ENCODE peak calls at places on chromosomes 1 and 21, in ten cellular contexts. S is GF-D8; D is midbrain; V is COR-L47; A is NCI-H510A treated with DMSO at 0.1 percent for 48 hours; F is activated CD4-positive, CD25-positive, alpha-beta regulatory T cell; H is brain microvascular endothelial cell; C is GM12865; E is ELF-1; I is posterior vena cava. Y is an unnamed sample.

GRCh38 chr1:101002551-101002950 is 23.0 kb downstream of the DPH5 start:
- DNase-seq in F (no peak), A (no peak), S (peak; percentile 65), I (no peak), H (no peak), E (peak; percentile 54), D (no peak), C (peak; percentile 27), V (no peak), Y (no peak)

GRCh38 chr1:162716123-162716522 is 74.4 kb upstream of the HSD17B7 start:
- DNase-seq in C (no peak), E (no peak), V (no peak), A (no peak), F (no peak), D (peak; percentile 3), I (no peak), H (no peak), S (no peak), Y (peak; percentile 18)

GRCh38 chr1:22749919-22750670 is 39.5 kb downstream of the EPHB2 start:
- DNase-seq in C (peak; percentile 62), A (peak; percentile 61), D (peak; percentile 35), S (peak; percentile 36), H (peak; percentile 92), E (peak; percentile 65), V (no peak), I (no peak), F (no peak), Y (peak; percentile 68)

GRCh38 chr21:44998086-44998620 is 58.3 kb downstream of the SLX9 start:
- DNase-seq in H (no peak), C (no peak), D (no peak), A (no peak), F (no peak), E (no peak), S (no peak), V (no peak), I (no peak), Y (no peak)

GRCh38 chr21:45974073-45975016 is 7.2 kb upstream of the COL6A1 start:
- DNase-seq in S (no peak), C (no peak), A (no peak), H (peak; percentile 44), D (no peak), V (no peak), E (peak; percentile 57), F (no peak), I (peak; percentile 92), Y (no peak)

GRCh38 chr1:206875752-206876380 is 10.4 kb downstream of the IL20 start:
- DNase-seq in A (no peak), C (no peak), S (no peak), H (no peak), I (no peak), E (no peak), F (no peak), V (no peak), D (no peak), Y (no peak)

GRCh38 chr21:34579411-34579810 is 35.5 kb downstream of the RCAN1 start:
- DNase-seq in I (no peak), A (no peak), S (no peak), V (no peak), C (no peak), D (no peak), E (no peak), F (no peak), H (peak; percentile 47), Y (no peak)

GRCh38 chr1:149887456-149888159 is 11.8 kb upstream of the BOLA1 start:
- DNase-seq in V (peak; percentile 96), H (peak; percentile 97), E (peak; percentile 98), S (peak; percentile 97), D (peak; percentile 99), F (peak; percentile 38), I (peak; percentile 91), A (peak; percentile 93), C (peak; percentile 98), Y (peak; percentile 98)

GRCh38 chr1:9119745-9120144 is 9.2 kb downstream of the GPR157 start:
- DNase-seq in V (no peak), S (no peak), A (no peak), H (no peak), I (peak; percentile 67), E (no peak), C (peak; percentile 84), F (no peak), D (no peak), Y (no peak)